ENCODE peak calls at places on chromosome 20, in nine cellular contexts. One of them, this sample, is unnamed.

GRCh38 chr20:3313681-3314080 is 74.7 kb upstream of the SLC4A11 start:
- DNase-seq in RWPE2: no peak
- DNase-seq in astrocyte: no peak
- DNase-seq in stomach: no peak
- DNase-seq in left ventricle myocardium inferior: no peak
- DNase-seq in choroid plexus epithelial cell: peak
- DNase-seq in NB4: peak
- DNase-seq in right atrium auricular region: no peak
- DNase-seq in endodermal cell: no peak
- DNase-seq in this sample: no peak

GRCh38 chr20:36969478-36970186 is 18.1 kb upstream of the SAMHD1 start:
- DNase-seq in RWPE2: no peak
- DNase-seq in NB4: no peak
- DNase-seq in astrocyte: no peak
- DNase-seq in right atrium auricular region: no peak
- DNase-seq in endodermal cell: no peak
- DNase-seq in stomach: no peak
- DNase-seq in choroid plexus epithelial cell: peak
- DNase-seq in left ventricle myocardium inferior: no peak
- DNase-seq in this sample: no peak

GRCh38 chr20:57774951-57775350 is 65.1 kb upstream of the PMEPA1 start:
- DNase-seq in astrocyte: no peak
- DNase-seq in right atrium auricular region: no peak
- DNase-seq in stomach: no peak
- DNase-seq in left ventricle myocardium inferior: no peak
- DNase-seq in NB4: no peak
- DNase-seq in RWPE2: peak
- DNase-seq in endodermal cell: peak
- DNase-seq in choroid plexus epithelial cell: no peak
- DNase-seq in this sample: no peak

GRCh38 chr20:58783515-58783914 is 67.2 kb downstream of the GNAS-AS1 start:
- DNase-seq in left ventricle myocardium inferior: no peak
- DNase-seq in astrocyte: no peak
- DNase-seq in NB4: no peak
- DNase-seq in right atrium auricular region: no peak
- DNase-seq in endodermal cell: no peak
- DNase-seq in choroid plexus epithelial cell: no peak
- DNase-seq in RWPE2: no peak
- DNase-seq in stomach: no peak
- DNase-seq in this sample: no peak

GRCh38 chr20:3706774-3707507 is 5.5 kb downstream of the SIGLEC1 start:
- DNase-seq in astrocyte: no peak
- DNase-seq in NB4: no peak
- DNase-seq in left ventricle myocardium inferior: no peak
- DNase-seq in stomach: no peak
- DNase-seq in right atrium auricular region: no peak
- DNase-seq in choroid plexus epithelial cell: no peak
- DNase-seq in RWPE2: no peak
- DNase-seq in endodermal cell: no peak
- DNase-seq in this sample: no peak

GRCh38 chr20:20782221-20782620 is 69.8 kb upstream of the RALGAPA2 start:
- DNase-seq in right atrium auricular region: no peak
- DNase-seq in endodermal cell: no peak
- DNase-seq in astrocyte: no peak
- DNase-seq in left ventricle myocardium inferior: no peak
- DNase-seq in choroid plexus epithelial cell: peak
- DNase-seq in RWPE2: no peak
- DNase-seq in stomach: peak
- DNase-seq in NB4: no peak
- DNase-seq in this sample: no peak

GRCh38 chr20:37879003-37879599 is 23.8 kb upstream of the VSTM2L start:
- DNase-seq in astrocyte: no peak
- DNase-seq in stomach: no peak
- DNase-seq in endodermal cell: no peak
- DNase-seq in left ventricle myocardium inferior: no peak
- DNase-seq in NB4: no peak
- DNase-seq in right atrium auricular region: no peak
- DNase-seq in RWPE2: no peak
- DNase-seq in choroid plexus epithelial cell: no peak
- DNase-seq in this sample: no peak

GRCh38 chr20:12570371-12570770 is 438.4 kb upstream of the SPTLC3 start:
- DNase-seq in choroid plexus epithelial cell: peak
- DNase-seq in right atrium auricular region: no peak
- DNase-seq in NB4: peak
- DNase-seq in endodermal cell: peak
- DNase-seq in RWPE2: no peak
- DNase-seq in stomach: no peak
- DNase-seq in left ventricle myocardium inferior: no peak
- DNase-seq in astrocyte: no peak
- DNase-seq in this sample: peak

GRCh38 chr20:42646250-42646649 is 543.5 kb downstream of the PTPRT start:
- DNase-seq in astrocyte: no peak
- DNase-seq in endodermal cell: no peak
- DNase-seq in choroid plexus epithelial cell: no peak
- DNase-seq in left ventricle myocardium inferior: no peak
- DNase-seq in right atrium auricular region: no peak
- DNase-seq in RWPE2: no peak
- DNase-seq in stomach: no peak
- DNase-seq in NB4: no peak
- DNase-seq in this sample: no peak

GRCh38 chr20:48483667-48484066 is 344.1 kb downstream of the PREX1 start:
- DNase-seq in stomach: no peak
- DNase-seq in choroid plexus epithelial cell: no peak
- DNase-seq in NB4: no peak
- DNase-seq in left ventricle myocardium inferior: no peak
- DNase-seq in RWPE2: peak
- DNase-seq in endodermal cell: no peak
- DNase-seq in astrocyte: no peak
- DNase-seq in right atrium auricular region: no peak
- DNase-seq in this sample: no peak

GRCh38 chr20:1034420-1034799 is 32.3 kb upstream of the RSPO4 start:
- DNase-seq in RWPE2: no peak
- DNase-seq in right atrium auricular region: no peak
- DNase-seq in stomach: no peak
- DNase-seq in left ventricle myocardium inferior: no peak
- DNase-seq in astrocyte: no peak
- DNase-seq in endodermal cell: no peak
- DNase-seq in NB4: no peak
- DNase-seq in choroid plexus epithelial cell: no peak
- DNase-seq in this sample: no peak

GRCh38 chr20:4488407-4489339 is 233.0 kb upstream of the PRND start:
- DNase-seq in endodermal cell: no peak
- DNase-seq in right atrium auricular region: no peak
- DNase-seq in NB4: no peak
- DNase-seq in astrocyte: peak
- DNase-seq in RWPE2: peak
- DNase-seq in stomach: no peak
- DNase-seq in left ventricle myocardium inferior: no peak
- DNase-seq in choroid plexus epithelial cell: peak
- DNase-seq in this sample: peak

GRCh38 chr20:39010496-39010895 is 48.4 kb downstream of the DHX35 start:
- DNase-seq in stomach: no peak
- DNase-seq in NB4: no peak
- DNase-seq in left ventricle myocardium inferior: no peak
- DNase-seq in endodermal cell: peak
- DNase-seq in right atrium auricular region: no peak
- DNase-seq in choroid plexus epithelial cell: no peak
- DNase-seq in RWPE2: no peak
- DNase-seq in astrocyte: no peak
- DNase-seq in this sample: no peak

GRCh38 chr20:39009348-39009747 is 47.2 kb downstream of the DHX35 start:
- DNase-seq in endodermal cell: no peak
- DNase-seq in RWPE2: no peak
- DNase-seq in choroid plexus epithelial cell: no peak
- DNase-seq in astrocyte: no peak
- DNase-seq in right atrium auricular region: no peak
- DNase-seq in left ventricle myocardium inferior: no peak
- DNase-seq in NB4: no peak
- DNase-seq in stomach: no peak
- DNase-seq in this sample: no peak

GRCh38 chr20:38999217-38999616 is 37.1 kb downstream of the DHX35 start:
- DNase-seq in endodermal cell: no peak
- DNase-seq in RWPE2: no peak
- DNase-seq in NB4: no peak
- DNase-seq in astrocyte: no peak
- DNase-seq in stomach: no peak
- DNase-seq in right atrium auricular region: no peak
- DNase-seq in choroid plexus epithelial cell: no peak
- DNase-seq in left ventricle myocardium inferior: no peak
- DNase-seq in this sample: no peak

GRCh38 chr20:38999965-39000910 is 38.1 kb downstream of the DHX35 start:
- DNase-seq in astrocyte: no peak
- DNase-seq in NB4: no peak
- DNase-seq in endodermal cell: no peak
- DNase-seq in choroid plexus epithelial cell: no peak
- DNase-seq in left ventricle myocardium inferior: no peak
- DNase-seq in stomach: no peak
- DNase-seq in RWPE2: no peak
- DNase-seq in right atrium auricular region: no peak
- DNase-seq in this sample: no peak

GRCh38 chr20:39004508-39004907 is 42.4 kb downstream of the DHX35 start:
- DNase-seq in left ventricle myocardium inferior: no peak
- DNase-seq in right atrium auricular region: no peak
- DNase-seq in stomach: peak
- DNase-seq in astrocyte: no peak
- DNase-seq in NB4: no peak
- DNase-seq in RWPE2: no peak
- DNase-seq in choroid plexus epithelial cell: no peak
- DNase-seq in endodermal cell: no peak
- DNase-seq in this sample: no peak
- H3K4me3 ChIP-seq in left ventricle myocardium inferior: no peak
- H3K4me3 ChIP-seq in right atrium auricular region: no peak
- H3K4me3 ChIP-seq in stomach: no peak
- H3K4me3 ChIP-seq in astrocyte: no peak
- H3K4me3 ChIP-seq in NB4: no peak
- H3K4me3 ChIP-seq in RWPE2: no peak
- H3K4me3 ChIP-seq in choroid plexus epithelial cell: no peak
- H3K4me3 ChIP-seq in endodermal cell: no peak
- H3K4me3 ChIP-seq in this sample: no peak

DNA sequence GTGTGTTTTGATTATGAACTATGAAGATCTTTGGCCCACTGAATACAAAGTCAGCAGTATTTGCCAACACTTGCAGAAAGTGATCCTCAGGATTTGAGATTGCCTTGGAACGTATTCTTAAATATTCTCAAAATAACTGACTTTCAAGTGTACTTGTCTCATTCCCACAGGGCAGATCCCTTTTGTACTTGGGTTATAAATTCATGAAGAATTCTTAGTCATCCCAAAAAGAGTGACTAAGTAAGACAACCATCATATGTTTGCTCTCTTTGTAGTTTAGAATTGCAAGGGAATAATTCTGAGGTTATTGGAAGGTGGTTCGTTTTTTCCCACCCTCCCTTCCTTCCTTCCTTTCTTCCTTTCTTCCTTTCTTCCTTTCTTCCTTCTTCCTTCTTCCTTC is 677.9 kb downstream of the DOK5 start:
- DNase-seq in NB4: no peak
- DNase-seq in stomach: no peak
- DNase-seq in left ventricle myocardium inferior: no peak
- DNase-seq in choroid plexus epithelial cell: no peak
- DNase-seq in right atrium auricular region: no peak
- DNase-seq in endodermal cell: no peak
- DNase-seq in RWPE2: no peak
- DNase-seq in astrocyte: peak
- DNase-seq in this sample: no peak
- TF ChIP-seq CTCF in NB4: no peak
- TF ChIP-seq CTCF in stomach: no peak
- TF ChIP-seq CTCF in left ventricle myocardium inferior: no peak
- TF ChIP-seq CTCF in choroid plexus epithelial cell: no peak
- TF ChIP-seq CTCF in right atrium auricular region: no peak
- TF ChIP-seq CTCF in endodermal cell: no peak
- TF ChIP-seq CTCF in RWPE2: no peak
- TF ChIP-seq CTCF in astrocyte: no peak
- TF ChIP-seq CTCF in this sample: no peak

DNA sequence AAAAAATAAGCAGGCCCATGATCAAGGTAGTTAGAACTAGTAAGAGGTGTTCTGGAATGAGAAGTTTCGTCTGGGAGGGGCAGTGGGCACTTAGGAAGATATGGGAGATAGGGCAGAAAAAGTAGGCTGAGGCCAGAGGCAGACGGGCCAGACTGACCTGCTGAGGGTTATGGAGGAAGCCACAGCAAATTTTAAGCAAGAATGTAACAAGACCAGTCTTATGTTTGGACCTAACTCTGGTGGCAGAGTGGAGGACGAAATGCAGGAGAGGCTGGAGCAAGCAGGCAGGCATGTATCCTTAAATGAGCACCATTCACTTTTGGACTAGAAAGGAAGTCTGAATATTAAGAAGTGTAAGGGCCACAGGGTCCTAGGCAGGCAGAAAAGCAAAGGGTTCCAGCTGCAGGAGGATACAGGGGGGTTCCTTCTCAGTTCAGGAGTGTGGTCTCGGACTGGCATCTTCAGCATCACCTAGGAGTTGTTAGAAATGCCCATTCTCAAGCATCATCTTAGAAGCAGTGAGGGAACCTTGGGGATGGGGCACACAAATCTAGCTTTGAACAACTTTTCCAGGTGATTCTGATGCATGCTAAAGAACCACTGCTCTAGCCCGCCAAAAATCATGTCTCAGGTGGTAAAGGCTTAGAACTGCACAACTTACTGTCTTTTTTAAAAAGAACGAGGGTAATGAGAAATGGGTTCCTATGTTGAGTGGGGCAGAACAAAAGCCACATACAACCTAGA is 1.7 kb upstream of the DSTN start:
- DNase-seq in stomach: no peak
- DNase-seq in RWPE2: no peak
- DNase-seq in endodermal cell: no peak
- DNase-seq in right atrium auricular region: no peak
- DNase-seq in left ventricle myocardium inferior: no peak
- DNase-seq in choroid plexus epithelial cell: no peak
- DNase-seq in NB4: no peak
- DNase-seq in astrocyte: no peak
- DNase-seq in this sample: no peak
- H3K4me3 ChIP-seq in stomach: no peak
- H3K4me3 ChIP-seq in RWPE2: peak
- H3K4me3 ChIP-seq in endodermal cell: peak
- H3K4me3 ChIP-seq in right atrium auricular region: peak
- H3K4me3 ChIP-seq in left ventricle myocardium inferior: peak
- H3K4me3 ChIP-seq in choroid plexus epithelial cell: peak
- H3K4me3 ChIP-seq in NB4: no peak
- H3K4me3 ChIP-seq in astrocyte: peak
- H3K4me3 ChIP-seq in this sample: peak

DNA sequence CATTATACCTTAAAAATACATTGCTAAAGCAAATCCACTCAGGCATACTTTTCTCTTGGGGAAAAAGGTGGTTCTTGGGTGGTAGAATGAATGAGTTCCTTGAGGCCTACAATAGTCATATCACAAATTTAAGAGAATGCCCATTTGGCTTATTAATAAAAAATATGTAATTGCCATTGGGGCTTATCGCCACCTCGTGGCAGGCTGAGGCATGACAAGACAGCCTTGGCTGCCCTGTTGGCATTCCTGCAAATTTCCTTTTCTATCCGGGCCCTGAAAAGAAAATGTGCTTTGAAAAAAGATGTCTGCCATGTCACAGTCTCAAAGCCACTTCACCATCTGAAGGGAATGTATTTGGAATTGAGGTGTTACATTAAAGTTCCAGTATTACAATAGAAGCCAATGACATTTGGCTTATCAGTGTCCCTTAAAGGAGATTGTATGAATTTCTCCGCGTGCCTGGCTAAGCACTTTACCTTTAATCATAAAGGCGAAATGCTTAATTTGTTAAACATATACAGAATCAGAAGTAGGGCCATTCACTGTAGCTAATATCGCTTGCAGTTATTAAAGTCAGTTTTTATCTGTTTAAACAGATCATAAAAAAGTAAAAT is 188.3 kb upstream of the ZFP64 start:
- DNase-seq in NB4: peak
- DNase-seq in left ventricle myocardium inferior: peak
- DNase-seq in choroid plexus epithelial cell: peak
- DNase-seq in stomach: peak
- DNase-seq in RWPE2: no peak
- DNase-seq in endodermal cell: peak
- DNase-seq in right atrium auricular region: no peak
- DNase-seq in astrocyte: no peak
- DNase-seq in this sample: peak
- TF ChIP-seq CTCF in NB4: peak
- TF ChIP-seq CTCF in left ventricle myocardium inferior: peak
- TF ChIP-seq CTCF in choroid plexus epithelial cell: peak
- TF ChIP-seq CTCF in stomach: peak
- TF ChIP-seq CTCF in RWPE2: peak
- TF ChIP-seq CTCF in endodermal cell: peak
- TF ChIP-seq CTCF in right atrium auricular region: peak
- TF ChIP-seq CTCF in astrocyte: peak
- TF ChIP-seq CTCF in this sample: peak

This sample was measured in fibroblast of villous mesenchyme.